ENCODE peak calls at places on chromosomes 12 and 14, in six cellular contexts. One of them, this sample, is unnamed.

GRCh38 chr12:127717293-127717692 is 549.7 kb upstream of the TMEM132C start:
- DNase-seq in SK-N-SH: no peak
- DNase-seq in HepG2: no peak
- DNase-seq in K562: no peak
- DNase-seq in GM12891: no peak
- DNase-seq in H1: no peak
- DNase-seq in this sample: no peak

GRCh38 chr12:89663577-89664357 is 44.9 kb downstream of the ATP2B1 start:
- DNase-seq in SK-N-SH: peak; percentile 54
- DNase-seq in HepG2: no peak
- DNase-seq in K562: peak; percentile 49
- DNase-seq in GM12891: no peak
- DNase-seq in H1: no peak
- DNase-seq in this sample: peak; percentile 9

GRCh38 chr12:103799504-103800251 is 41.4 kb downstream of the NT5DC3 start:
- DNase-seq in SK-N-SH: no peak
- DNase-seq in HepG2: peak; percentile 43
- DNase-seq in K562: no peak
- DNase-seq in GM12891: no peak
- DNase-seq in H1: no peak
- DNase-seq in this sample: no peak

GRCh38 chr12:111643428-111643826 is 42.3 kb downstream of the BRAP start:
- DNase-seq in SK-N-SH: no peak
- DNase-seq in HepG2: no peak
- DNase-seq in K562: no peak
- DNase-seq in GM12891: no peak
- DNase-seq in H1: no peak
- DNase-seq in this sample: no peak

GRCh38 chr12:50659690-50660424 is 104.0 kb upstream of the ATF1 start:
- DNase-seq in SK-N-SH: no peak
- DNase-seq in HepG2: no peak
- DNase-seq in K562: no peak
- DNase-seq in GM12891: no peak
- DNase-seq in H1: no peak
- DNase-seq in this sample: no peak

GRCh38 chr12:71804505-71804904 is 35.1 kb upstream of the TBC1D15 start:
- DNase-seq in SK-N-SH: no peak
- DNase-seq in HepG2: no peak
- DNase-seq in K562: no peak
- DNase-seq in GM12891: no peak
- DNase-seq in H1: peak; percentile 39
- DNase-seq in this sample: no peak

GRCh38 chr12:3661028-3661427 is 91.9 kb downstream of the CRACR2A start:
- DNase-seq in SK-N-SH: no peak
- DNase-seq in HepG2: peak; percentile 5
- DNase-seq in K562: no peak
- DNase-seq in GM12891: no peak
- DNase-seq in H1: no peak
- DNase-seq in this sample: no peak

GRCh38 chr14:72444701-72445100 is 449.2 kb downstream of the DPF3 start:
- DNase-seq in SK-N-SH: no peak
- DNase-seq in HepG2: no peak
- DNase-seq in K562: no peak
- DNase-seq in GM12891: no peak
- DNase-seq in H1: no peak
- DNase-seq in this sample: no peak

DNA sequence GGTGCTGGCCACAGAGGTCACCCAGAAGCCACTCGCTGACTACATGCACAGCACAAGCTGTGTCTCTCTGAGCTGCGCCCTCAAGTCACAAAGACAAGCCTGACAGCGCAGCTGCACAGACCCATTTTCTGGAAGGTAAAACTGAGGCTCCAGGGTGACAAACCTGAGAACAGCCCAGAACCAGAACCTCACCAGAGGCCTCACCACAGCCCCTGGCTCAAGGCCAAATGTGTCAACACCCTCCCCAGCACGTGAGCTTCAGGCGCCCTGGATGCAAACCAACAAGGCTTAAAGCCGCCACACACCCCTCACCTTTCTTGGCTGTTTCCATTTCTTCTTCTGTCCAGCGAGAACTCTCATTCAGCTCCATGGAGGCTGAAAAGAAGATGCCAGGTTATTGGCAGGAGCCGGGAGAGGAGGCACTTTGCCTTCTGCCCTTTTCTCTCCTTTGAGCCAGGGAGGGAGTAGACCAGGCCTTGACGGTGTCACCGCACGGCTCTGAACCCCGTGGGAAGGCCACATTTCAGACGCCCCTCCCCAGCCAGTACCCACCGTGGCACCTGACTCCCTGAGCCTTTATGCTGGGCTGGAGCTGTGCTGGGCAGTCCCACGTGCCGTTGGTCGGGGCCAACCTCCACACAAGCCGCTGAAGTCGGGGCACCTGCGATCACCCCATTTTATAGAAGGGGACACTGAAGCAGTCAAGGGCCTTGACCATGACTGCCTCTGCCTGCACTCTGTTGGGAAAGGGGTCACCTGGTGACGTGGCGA is 103.1 kb downstream of the RFLNA start:
- DNase-seq in SK-N-SH: no peak
- DNase-seq in HepG2: no peak
- DNase-seq in K562: no peak
- DNase-seq in GM12891: no peak
- DNase-seq in H1: no peak
- DNase-seq in this sample: no peak
- TF ChIP-seq TAF1 in SK-N-SH: no peak
- TF ChIP-seq TAF1 in HepG2: no peak
- TF ChIP-seq TAF1 in K562: no peak
- TF ChIP-seq TAF1 in GM12891: no peak
- TF ChIP-seq TAF1 in H1: no peak
- TF ChIP-seq TAF1 in this sample: no peak

GRCh38 chr12:12734054-12734453 is 16.9 kb downstream of the CDKN1B start:
- DNase-seq in SK-N-SH: no peak
- DNase-seq in HepG2: no peak
- DNase-seq in K562: no peak
- DNase-seq in GM12891: no peak
- DNase-seq in H1: no peak
- DNase-seq in this sample: no peak
- TF ChIP-seq TAF1 in SK-N-SH: no peak
- TF ChIP-seq TAF1 in HepG2: no peak
- TF ChIP-seq TAF1 in K562: no peak
- TF ChIP-seq TAF1 in GM12891: no peak
- TF ChIP-seq TAF1 in H1: no peak
- TF ChIP-seq TAF1 in this sample: no peak

DNA sequence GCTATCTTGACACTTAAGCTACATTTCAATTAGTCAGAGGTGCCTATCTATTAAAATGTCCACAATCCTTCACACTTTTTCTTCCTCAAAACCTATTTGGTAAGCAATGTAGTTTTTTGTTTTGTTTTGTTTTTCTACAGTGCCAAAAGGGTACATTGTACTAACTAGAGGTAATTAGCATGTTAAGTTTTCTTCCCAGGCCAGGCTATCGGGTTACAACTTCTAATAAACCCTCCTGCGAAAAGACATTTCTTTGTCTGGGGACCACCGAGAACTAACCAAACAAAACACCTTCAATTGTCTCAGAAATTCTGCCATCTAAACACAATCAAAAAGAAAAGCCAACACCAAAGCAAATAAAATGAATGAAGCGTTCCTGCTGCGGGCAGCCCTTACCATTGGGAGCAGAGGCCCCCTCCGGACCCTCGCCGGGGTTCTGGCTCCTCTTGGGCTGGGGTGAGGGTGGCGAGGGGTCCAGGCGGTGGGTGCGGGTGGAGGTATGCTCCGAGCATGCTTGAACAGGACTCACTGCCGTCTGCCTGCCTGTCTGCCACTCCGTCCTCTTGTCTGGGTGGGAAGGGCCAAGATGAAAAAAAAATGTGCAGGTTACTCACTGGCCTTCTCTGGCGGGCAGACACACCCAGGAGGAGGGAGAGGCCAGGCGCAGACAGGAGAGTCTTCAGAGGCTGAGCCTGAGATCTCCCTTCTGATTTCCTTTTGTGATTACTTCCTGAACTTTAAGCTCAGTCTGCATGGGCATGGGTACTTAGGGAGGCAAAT is 76.3 kb downstream of the STON2 start:
- DNase-seq in SK-N-SH: no peak
- DNase-seq in HepG2: no peak
- DNase-seq in K562: no peak
- DNase-seq in GM12891: no peak
- DNase-seq in H1: peak; percentile 29
- DNase-seq in this sample: no peak
- TF ChIP-seq TAF1 in SK-N-SH: no peak
- TF ChIP-seq TAF1 in HepG2: no peak
- TF ChIP-seq TAF1 in K562: no peak
- TF ChIP-seq TAF1 in GM12891: no peak
- TF ChIP-seq TAF1 in H1: peak; percentile 37
- TF ChIP-seq TAF1 in this sample: no peak

DNA sequence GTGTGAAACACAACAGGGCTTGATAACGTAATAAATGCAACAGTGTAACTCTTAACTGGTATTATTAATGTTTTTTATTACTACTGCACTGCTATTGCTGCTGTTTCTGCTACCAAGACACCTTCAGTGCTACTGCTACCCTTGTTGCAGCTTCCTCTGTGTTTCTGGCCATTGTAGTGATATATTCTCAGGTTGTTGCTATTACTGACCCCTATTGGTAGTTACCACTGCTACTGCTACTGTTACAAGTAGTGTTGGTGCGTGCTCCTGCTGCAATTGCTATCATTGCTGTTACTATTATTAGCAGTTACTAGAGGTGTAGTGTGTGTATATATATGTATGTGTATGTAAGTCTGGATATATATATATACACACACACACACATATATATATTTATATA is 87.2 kb upstream of the PTPRB start:
- DNase-seq in SK-N-SH: no peak
- DNase-seq in HepG2: no peak
- DNase-seq in K562: no peak
- DNase-seq in GM12891: no peak
- DNase-seq in H1: no peak
- DNase-seq in this sample: no peak
- TF ChIP-seq TAF1 in SK-N-SH: no peak
- TF ChIP-seq TAF1 in HepG2: no peak
- TF ChIP-seq TAF1 in K562: no peak
- TF ChIP-seq TAF1 in GM12891: no peak
- TF ChIP-seq TAF1 in H1: no peak
- TF ChIP-seq TAF1 in this sample: no peak

GRCh38 chr14:21039585-21040369 is 2.4 kb upstream of the RNASE7 start:
- DNase-seq in SK-N-SH: peak; percentile 56
- DNase-seq in HepG2: peak; percentile 85
- DNase-seq in K562: no peak
- DNase-seq in GM12891: peak; percentile 34
- DNase-seq in H1: no peak
- DNase-seq in this sample: no peak
- TF ChIP-seq TAF1 in SK-N-SH: no peak
- TF ChIP-seq TAF1 in HepG2: no peak
- TF ChIP-seq TAF1 in K562: no peak
- TF ChIP-seq TAF1 in GM12891: no peak
- TF ChIP-seq TAF1 in H1: no peak
- TF ChIP-seq TAF1 in this sample: no peak